ENCODE peak calls at places on chromosomes 1 and 21, in five cellular contexts. V, M, C, H and T are unnamed samples.

GRCh38 chr1:39272027-39272790 is 67.7 kb downstream of the MACF1 start:
- DNase-seq in H (peak), C (no peak), V (peak), M (no peak), T (no peak)

GRCh38 chr1:200610846-200611245 is 9.7 kb downstream of the KIF14 start:
- DNase-seq in C (no peak), H (no peak), M (no peak), V (no peak), T (no peak)

GRCh38 chr1:46456411-46456963 is 33.1 kb upstream of the DMBX1 start:
- DNase-seq in V (no peak), H (no peak), M (no peak), C (no peak), T (no peak)

GRCh38 chr1:74343191-74343590 is 108.0 kb downstream of the TNNI3K start:
- DNase-seq in H (no peak), V (no peak), M (no peak), C (no peak), T (peak)

GRCh38 chr1:237759371-237759770 is 131.4 kb downstream of the ZP4 start:
- DNase-seq in M (no peak), V (no peak), C (no peak), H (no peak), T (no peak)

GRCh38 chr1:37999434-38000232 is 5.7 kb downstream of the FHL3 start:
- DNase-seq in H (no peak), M (peak), V (no peak), C (no peak), T (no peak)

GRCh38 chr1:23837905-23838304 is 12.7 kb upstream of the HMGCL start:
- DNase-seq in C (no peak), H (no peak), M (no peak), V (no peak), T (peak)

GRCh38 chr1:222791006-222791710 is 23.7 kb upstream of the DISP1 start:
- DNase-seq in C (no peak), H (no peak), M (peak), V (no peak), T (no peak)

GRCh38 chr1:16617778-16618580 is 4.6 kb upstream of the NBPF1 start:
- DNase-seq in M (no peak), C (no peak), V (no peak), H (no peak), T (peak)

GRCh38 chr1:4079815-4080214 is 179.7 kb upstream of the C1orf174 start:
- DNase-seq in M (no peak), H (no peak), C (no peak), V (no peak), T (no peak)

GRCh38 chr21:26061437-26061836 is 109.1 kb downstream of the APP start:
- DNase-seq in H (no peak), V (no peak), M (no peak), C (no peak), T (no peak)

GRCh38 chr1:62247391-62248168 is 52.9 kb downstream of the L1TD1 start:
- DNase-seq in H (no peak), C (no peak), V (no peak), M (no peak), T (no peak)